ENCODE peak calls at places on chromosomes 12 and 14, in nine cellular contexts. A is brain microvascular endothelial cell; D is CD8-positive, alpha-beta T cell; W is smooth muscle cell of the brain vasculature; E is SJSA1; O is T-helper 2 cell; H is NCI-H526; C is iris pigment epithelial cell; J is activated T-cell treated with anti-CD3 and anti-CD28 coated beads, Interleukin-2, amount 50 U/mL, for 48 hours. V is an unnamed sample.

GRCh38 chr12:27383429-27384260 is 51.0 kb downstream of the BMAL2 start:
- DNase-seq in A (peak; percentile 85), H (peak; percentile 53), C (peak; percentile 86), O (peak; percentile 20), E (peak; percentile 81), W (peak; percentile 59), D (peak; percentile 43), J (peak; percentile 80), V (peak; percentile 42)

GRCh38 chr12:93453633-93454032 is 11.9 kb upstream of the UBE2N start:
- DNase-seq in H (no peak), W (no peak), C (peak; percentile 47), A (peak; percentile 51), J (no peak), E (no peak), O (no peak), D (no peak), V (no peak)

GRCh38 chr12:51005671-51006070 is 20.5 kb downstream of the SLC11A2 start:
- DNase-seq in J (no peak), W (no peak), O (no peak), C (no peak), H (no peak), D (no peak), A (no peak), E (no peak), V (no peak)

GRCh38 chr12:19301688-19302640 is 137.3 kb upstream of the AEBP2 start:
- DNase-seq in D (no peak), J (no peak), A (no peak), W (no peak), C (no peak), E (no peak), H (no peak), O (no peak), V (no peak)

GRCh38 chr12:53232641-53233538 is 881 bp upstream of the RARG start:
- DNase-seq in A (no peak), J (peak; percentile 57), W (no peak), O (no peak), H (peak; percentile 43), D (peak; percentile 69), C (no peak), E (no peak), V (peak; percentile 62)

GRCh38 chr12:65330341-65330740 is 51.9 kb downstream of the MSRB3 start:
- DNase-seq in C (peak; percentile 70), J (no peak), O (no peak), D (no peak), E (no peak), W (no peak), H (no peak), A (peak; percentile 51), V (no peak)

GRCh38 chr14:69693145-69693544 is 73.8 kb upstream of the SRSF5 start:
- DNase-seq in A (no peak), H (no peak), W (no peak), C (no peak), J (no peak), E (no peak), D (no peak), O (no peak), V (no peak)

GRCh38 chr14:27148143-27148542 is 550.3 kb upstream of the NOVA1 start:
- DNase-seq in O (no peak), E (no peak), J (no peak), A (no peak), D (no peak), C (no peak), H (no peak), W (no peak), V (no peak)

GRCh38 chr12:22230280-22230794 is 104.2 kb downstream of the ST8SIA1 start:
- DNase-seq in H (no peak), W (no peak), E (no peak), J (no peak), D (no peak), O (no peak), A (peak; percentile 17), C (peak; percentile 25), V (no peak)

GRCh38 chr14:81415781-81416180 is 15.7 kb upstream of the STON2 start:
- DNase-seq in O (no peak), C (no peak), E (no peak), D (no peak), H (no peak), A (no peak), J (no peak), W (no peak), V (no peak)

GRCh38 chr12:1777798-1778197 is 42.6 kb upstream of the LRTM2 start:
- DNase-seq in W (no peak), A (peak; percentile 53), C (peak; percentile 90), O (no peak), H (no peak), J (no peak), E (no peak), D (no peak), V (no peak)

GRCh38 chr14:98951521-98952152 is 320.4 kb downstream of the BCL11B start:
- DNase-seq in D (no peak), E (peak; percentile 22), W (no peak), O (no peak), J (no peak), H (no peak), A (no peak), C (no peak), V (no peak)

GRCh38 chr12:26164118-26164517 is 31.3 kb upstream of the SSPN start:
- DNase-seq in W (no peak), D (no peak), E (no peak), O (no peak), C (no peak), A (no peak), J (no peak), H (no peak), V (no peak)

V was measured in HuH-7.5.